ENCODE peak calls at places on chromosomes 13 and 19, in eight cellular contexts. E is A549, T is suprapubic skin, U is stomach, M is ovary, I is upper lobe of left lung, J is transverse colon, N is body of pancreas. R is an unnamed sample.

GRCh38 chr19:40592170-40592569 is 9.0 kb upstream of the LTBP4 start:
- DNase-seq in E (peak), T (no peak), U (no peak), M (no peak), I (no peak), J (no peak), N (no peak), R (no peak)

GRCh38 chr19:5627395-5627904 is 4.6 kb downstream of the SAFB start:
- DNase-seq in E (no peak), T (no peak), U (peak), M (no peak), I (peak), J (peak), N (peak), R (peak)

GRCh38 chr19:11079999-11080398 is 9.3 kb upstream of the LDLR start:
- DNase-seq in E (no peak), T (no peak), U (no peak), M (no peak), I (no peak), J (no peak), N (no peak), R (no peak)

GRCh38 chr13:109331898-109332297 is 454.5 kb downstream of the IRS2 start:
- DNase-seq in E (no peak), T (no peak), U (no peak), M (no peak), I (no peak), J (no peak), N (no peak), R (no peak)

GRCh38 chr13:27549406-27549981 is 70.8 kb downstream of the LNX2 start:
- DNase-seq in E (no peak), T (no peak), U (peak), M (no peak), I (no peak), J (peak), N (peak), R (no peak)

GRCh38 chr13:26679945-26680516 is 80.6 kb downstream of the GPR12 start:
- DNase-seq in E (no peak), T (no peak), U (no peak), M (no peak), I (no peak), J (no peak), N (no peak), R (no peak)

GRCh38 chr13:28475916-28476725 is 18.8 kb downstream of the FLT1 start:
- DNase-seq in E (no peak), T (no peak), U (no peak), M (no peak), I (no peak), J (no peak), N (no peak), R (no peak)

GRCh38 chr13:110801044-110801443 is 87.5 kb downstream of the ING1 start:
- DNase-seq in E (no peak), T (no peak), U (no peak), M (no peak), I (no peak), J (no peak), N (no peak), R (no peak)

GRCh38 chr13:40344270-40345148 is 321.9 kb downstream of the FOXO1 start:
- DNase-seq in E (no peak), T (no peak), U (no peak), M (no peak), I (no peak), J (peak), N (no peak), R (no peak)

GRCh38 chr13:74574964-74575728 is 440.9 kb upstream of the KLF12 start:
- DNase-seq in E (no peak), T (no peak), U (no peak), M (no peak), I (no peak), J (no peak), N (no peak), R (no peak)

GRCh38 chr19:13459351-13459750 is 46.9 kb downstream of the CACNA1A start:
- DNase-seq in E (no peak), T (no peak), U (no peak), M (no peak), I (no peak), J (no peak), N (peak), R (no peak)

GRCh38 chr13:41919741-41920487 is 41.0 kb downstream of the VWA8 start:
- DNase-seq in E (no peak), T (no peak), U (no peak), M (no peak), I (no peak), J (no peak), N (no peak), R (no peak)

GRCh38 chr19:3556978-3557460 is 367 bp downstream of the MFSD12 start:
- DNase-seq in E (peak), T (no peak), U (peak), M (peak), I (peak), J (peak), N (peak), R (no peak)

GRCh38 chr19:3557461-3558248 is at the start of gene MFSD12:
- DNase-seq in E (peak), T (peak), U (peak), M (peak), I (peak), J (peak), N (peak), R (peak)

GRCh38 chr19:3556423-3556977 is 886 bp downstream of the MFSD12 start:
- DNase-seq in E (no peak), T (no peak), U (no peak), M (no peak), I (no peak), J (no peak), N (no peak), R (no peak)

GRCh38 chr19:3554254-3555083 is 2.9 kb downstream of the MFSD12 start:
- DNase-seq in E (no peak), T (no peak), U (no peak), M (no peak), I (no peak), J (no peak), N (no peak), R (no peak)

DNA sequence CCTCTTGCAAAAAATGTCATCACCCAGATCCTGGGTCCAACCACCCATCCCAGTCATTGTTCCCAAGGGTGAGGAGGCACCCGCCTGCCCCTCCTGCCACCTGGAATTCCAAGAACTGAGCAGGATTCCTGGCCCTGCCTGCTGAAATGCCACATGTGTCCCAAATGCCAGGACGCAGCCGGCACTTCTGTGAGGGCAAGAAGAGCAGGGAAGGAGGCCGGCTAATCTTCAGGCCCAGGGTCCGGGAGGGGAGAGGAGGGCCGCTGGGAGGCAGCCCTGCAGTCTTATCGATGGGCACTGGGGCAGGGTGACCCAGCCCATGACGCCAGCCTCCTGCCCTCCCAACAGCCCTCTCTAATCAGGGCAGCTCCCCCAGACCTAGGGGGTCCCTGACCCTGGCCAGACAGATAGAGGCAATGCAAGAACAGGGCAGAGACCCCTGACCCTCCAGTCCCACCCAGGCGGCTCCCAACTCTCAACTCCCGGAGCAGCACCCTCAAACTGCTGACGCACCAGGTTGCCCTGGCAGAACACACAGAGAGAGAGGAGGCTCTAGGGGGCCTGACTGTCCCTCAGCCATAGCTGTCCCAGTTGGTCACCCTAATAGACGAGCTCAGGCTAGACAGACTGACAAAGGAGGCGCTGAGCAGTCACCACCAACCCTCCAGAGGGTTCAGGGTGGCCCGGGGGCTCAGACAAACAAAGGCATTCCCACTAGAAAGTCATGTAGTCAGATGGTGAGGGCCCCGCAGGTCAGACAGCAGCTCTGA is 1.5 kb downstream of the MFSD12 start:
- DNase-seq in E (no peak), T (no peak), U (no peak), M (no peak), I (no peak), J (no peak), N (no peak), R (no peak)
- H3K4me3 ChIP-seq in E (peak), T (peak), U (peak), M (peak), I (peak), J (peak), N (peak), R (no peak)

DNA sequence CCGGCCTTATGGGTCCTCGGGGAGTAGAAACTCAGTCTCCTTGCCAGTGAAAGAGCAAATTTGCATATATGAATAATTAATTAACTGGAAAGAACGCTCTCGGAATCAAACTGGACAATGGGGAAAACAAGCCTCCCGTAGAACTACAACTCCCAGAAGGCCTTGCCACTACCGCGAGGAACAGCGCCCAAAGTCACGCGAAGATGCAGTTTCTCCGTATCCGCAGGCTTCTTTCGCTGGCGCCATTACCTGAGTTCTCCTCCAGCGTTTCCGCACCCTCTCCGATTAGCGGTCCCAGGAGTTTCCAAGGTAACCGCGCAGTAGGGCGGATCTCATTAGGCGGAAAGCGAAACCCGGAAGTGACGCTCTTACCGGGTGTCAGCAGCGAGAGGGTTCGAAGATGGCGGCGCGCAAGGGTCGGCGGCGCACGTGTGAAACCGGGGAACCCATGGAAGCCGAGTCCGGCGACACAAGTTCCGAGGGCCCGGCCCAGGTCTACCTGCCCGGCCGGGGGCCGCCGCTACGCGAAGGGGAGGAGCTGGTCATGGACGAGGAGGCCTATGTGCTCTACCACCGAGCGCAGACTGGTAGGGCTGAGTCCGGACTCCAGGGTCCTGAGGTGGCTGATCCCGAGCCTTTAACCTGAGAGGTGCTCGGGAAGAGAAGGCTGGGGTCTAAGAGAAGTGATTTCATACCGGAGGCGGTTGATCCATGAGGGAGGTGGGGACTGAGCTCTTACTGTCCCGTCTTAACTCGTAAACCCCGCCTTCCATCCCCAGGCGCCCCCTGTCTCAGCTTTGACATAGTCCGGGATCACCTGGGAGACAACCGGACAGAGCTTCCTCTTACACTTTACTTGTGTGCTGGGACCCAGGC is at the start of gene GRWD1:
- DNase-seq in E (peak), T (peak), U (peak), M (peak), I (peak), J (peak), N (peak), R (peak)
- TF ChIP-seq CTCF in E (peak), T (no peak), U (no peak), M (no peak), I (peak), J (no peak), N (no peak), R (no peak)

GRCh38 chr19:18537431-18537830 is 5.9 kb downstream of the FKBP8 start:
- DNase-seq in E (no peak), T (no peak), U (no peak), M (no peak), I (no peak), J (no peak), N (no peak), R (no peak)
- TF ChIP-seq POLR2A in E (no peak), T (no peak), U (no peak), M (no peak), I (no peak), J (peak), N (no peak), R (no peak)

GRCh38 chr19:38006361-38007045 is 99.5 kb downstream of the SIPA1L3 start:
- DNase-seq in E (no peak), T (no peak), U (no peak), M (no peak), I (no peak), J (no peak), N (no peak), R (no peak)

GRCh38 chr19:38004100-38004504 is 97.1 kb downstream of the SIPA1L3 start:
- DNase-seq in E (no peak), T (no peak), U (no peak), M (no peak), I (no peak), J (no peak), N (no peak), R (no peak)

GRCh38 chr19:38003427-38004099 is 96.6 kb downstream of the SIPA1L3 start:
- DNase-seq in E (no peak), T (peak), U (peak), M (peak), I (peak), J (peak), N (peak), R (peak)

GRCh38 chr19:38004505-38005223 is 97.7 kb downstream of the SIPA1L3 start:
- DNase-seq in E (peak), T (peak), U (peak), M (peak), I (peak), J (peak), N (peak), R (peak)

DNA sequence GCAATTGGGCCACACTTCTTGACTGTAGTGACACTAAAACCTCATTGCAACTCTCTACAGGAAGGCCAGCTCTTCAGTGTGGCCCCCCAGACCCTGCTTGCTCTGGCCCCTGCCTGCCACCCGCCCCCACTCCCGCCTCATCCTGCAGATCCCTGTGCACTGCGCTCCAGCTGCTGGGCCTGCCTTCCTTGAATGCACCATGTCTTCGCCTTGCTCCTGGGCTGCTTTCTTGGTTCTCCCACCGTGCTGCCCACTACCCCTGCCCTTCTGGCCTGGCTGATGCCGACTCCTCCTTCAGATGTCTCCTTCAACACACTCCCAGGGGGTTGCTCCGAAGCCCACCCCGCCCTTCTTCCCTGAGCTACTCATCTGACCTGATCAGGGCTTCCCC is 98.2 kb downstream of the SIPA1L3 start:
- DNase-seq in E (no peak), T (no peak), U (no peak), M (no peak), I (no peak), J (no peak), N (no peak), R (no peak)
- H3K4me3 ChIP-seq in E (no peak), T (peak), U (no peak), M (no peak), I (no peak), J (no peak), N (no peak), R (no peak)

GRCh38 chr13:98674968-98675528 is 77.4 kb downstream of the SLC15A1 start:
- DNase-seq in E (no peak), T (no peak), U (no peak), M (no peak), I (no peak), J (no peak), N (no peak), R (no peak)
- TF ChIP-seq CTCF in E (no peak), T (no peak), U (no peak), M (no peak), I (no peak), J (no peak), N (no peak), R (no peak)